ENCODE peak calls at places on chromosomes 6 and 20, in nine cellular contexts. Z is IMR-90; B is foreskin keratinocyte; P is thoracic aorta; S is dorsolateral prefrontal cortex; J is lower lobe of right lung; E is brain microvascular endothelial cell; I is CD8-positive, alpha-beta memory T cell; C is CD8-positive, alpha-beta T cell. N is an unnamed sample. For H3K27me3, the result is how much of the 10 kb centered on the place peaks cover.

GRCh38 chr6:73585566-73586415 is 65.0 kb upstream of the EEF1A1 start:
- DNase-seq in Z (peak), B (peak), P (no peak), S (no peak), J (no peak), E (peak), I (peak), C (peak), N (no peak)

GRCh38 chr6:55758156-55758942 is 117.0 kb downstream of the BMP5 start:
- DNase-seq in Z (peak), B (peak), P (no peak), S (no peak), J (no peak), E (peak), I (no peak), C (no peak), N (no peak)

GRCh38 chr6:76708641-76709331 is 636.3 kb upstream of the IMPG1 start:
- DNase-seq in Z (no peak), B (no peak), P (no peak), S (no peak), J (no peak), E (no peak), I (no peak), C (no peak), N (no peak)

GRCh38 chr6:167015302-167015701 is 16.1 kb downstream of the CEP43 start:
- DNase-seq in Z (no peak), B (no peak), P (no peak), S (no peak), J (no peak), E (no peak), I (no peak), C (no peak), N (no peak)

GRCh38 chr6:1612386-1612893 is 2.7 kb downstream of the FOXC1 start:
- DNase-seq in Z (no peak), B (no peak), P (no peak), S (no peak), J (no peak), E (no peak), I (no peak), C (no peak), N (no peak)

GRCh38 chr6:21522007-21522758 is 71.4 kb upstream of the SOX4 start:
- DNase-seq in Z (no peak), B (no peak), P (no peak), S (no peak), J (no peak), E (no peak), I (no peak), C (no peak), N (no peak)

GRCh38 chr6:159716247-159717086 is 10.8 kb upstream of the WTAP start:
- DNase-seq in Z (peak), B (peak), P (peak), S (no peak), J (no peak), E (peak), I (no peak), C (no peak), N (no peak)

GRCh38 chr6:149366237-149366921 is 33.7 kb upstream of the SUMO4 start:
- DNase-seq in Z (no peak), B (no peak), P (no peak), S (no peak), J (no peak), E (no peak), I (no peak), C (no peak), N (no peak)

GRCh38 chr20:9966966-9967365 is 67.8 kb upstream of the ANKEF1 start:
- DNase-seq in Z (no peak), B (no peak), P (no peak), S (peak), J (no peak), E (no peak), I (no peak), C (no peak), N (no peak)

GRCh38 chr6:166942393-166943168 is 13.8 kb downstream of the RNASET2 start:
- DNase-seq in Z (peak), B (no peak), P (no peak), S (no peak), J (peak), E (no peak), I (no peak), C (no peak), N (no peak)

GRCh38 chr6:26133730-26134129 is 46.5 kb downstream of the HFE start:
- DNase-seq in Z (no peak), B (no peak), P (no peak), S (no peak), J (no peak), E (no peak), I (no peak), C (no peak), N (no peak)

GRCh38 chr6:6516643-6517042 is 71.9 kb upstream of the LY86 start:
- DNase-seq in Z (no peak), B (no peak), P (no peak), S (no peak), J (no peak), E (no peak), I (no peak), C (peak), N (no peak)

GRCh38 chr20:38320221-38320620 is 16.3 kb downstream of the BPI start:
- DNase-seq in Z (no peak), B (no peak), P (no peak), S (no peak), J (no peak), E (peak), I (no peak), C (no peak), N (no peak)

GRCh38 chr6:155090166-155090565 is 95.1 kb downstream of the TIAM2 start:
- DNase-seq in Z (no peak), B (no peak), P (no peak), S (no peak), J (no peak), E (no peak), I (no peak), C (no peak), N (no peak)

GRCh38 chr20:50200482-50201104 is 10.0 kb downstream of the CEBPB start:
- DNase-seq in Z (no peak), B (no peak), P (no peak), S (no peak), J (no peak), E (no peak), I (no peak), C (no peak), N (no peak)

GRCh38 chr6:11172501-11173337 is 59.7 kb downstream of the NEDD9 start:
- DNase-seq in Z (peak), B (peak), P (no peak), S (peak), J (peak), E (peak), I (peak), C (peak), N (peak)

GRCh38 chr6:68196645-68197044 is 438.4 kb upstream of the ADGRB3 start:
- DNase-seq in Z (no peak), B (no peak), P (no peak), S (no peak), J (no peak), E (peak), I (no peak), C (no peak), N (no peak)

GRCh38 chr6:158518196-158519127 is 41.4 kb upstream of the TMEM181 start:
- DNase-seq in Z (peak), B (peak), P (no peak), S (peak), J (no peak), E (peak), I (peak), C (peak), N (no peak)

GRCh38 chr6:15754035-15754705 is 91.3 kb upstream of the DTNBP1 start:
- DNase-seq in Z (peak), B (peak), P (no peak), S (no peak), J (no peak), E (peak), I (no peak), C (no peak), N (no peak)

GRCh38 chr20:16729565-16730460 is at the start of gene SNRPB2:
- DNase-seq in Z (peak), B (peak), P (peak), S (peak), J (peak), E (peak), I (peak), C (peak), N (peak)

GRCh38 chr6:122388945-122389344 is 10.5 kb upstream of the HSF2 start:
- DNase-seq in Z (no peak), B (no peak), P (no peak), S (no peak), J (no peak), E (no peak), I (no peak), C (no peak), N (no peak)

GRCh38 chr20:38805502-38805957 is at the start of gene PPP1R16B:
- DNase-seq in Z (no peak), B (no peak), P (no peak), S (peak), J (peak), E (no peak), I (peak), C (peak), N (peak)

GRCh38 chr6:170224694-170225660 is 65.9 kb downstream of the DLL1 start:
- DNase-seq in Z (peak), B (peak), P (no peak), S (no peak), J (no peak), E (no peak), I (peak), C (no peak), N (peak)

GRCh38 chr6:108667984-108668383 is 107.3 kb downstream of the FOXO3 start:
- DNase-seq in Z (peak), B (no peak), P (no peak), S (no peak), J (no peak), E (peak), I (no peak), C (no peak), N (no peak)

GRCh38 chr6:141764388-141764787 is 368.3 kb upstream of the GJE1 start:
- DNase-seq in Z (no peak), B (no peak), P (no peak), S (no peak), J (no peak), E (no peak), I (no peak), C (no peak), N (no peak)

GRCh38 chr20:48463916-48464315 is 363.9 kb downstream of the PREX1 start:
- DNase-seq in Z (peak), B (peak), P (no peak), S (no peak), J (no peak), E (peak), I (no peak), C (no peak), N (no peak)

GRCh38 chr6:135191508-135192255 is 10.6 kb downstream of the MYB start:
- DNase-seq in Z (no peak), B (no peak), P (no peak), S (no peak), J (no peak), E (no peak), I (no peak), C (no peak), N (no peak)

GRCh38 chr20:60062431-60063336 is 104.5 kb downstream of the CDH26 start:
- DNase-seq in Z (peak), B (no peak), P (no peak), S (peak), J (no peak), E (peak), I (no peak), C (no peak), N (no peak)

GRCh38 chr20:6466065-6466810 is 301.2 kb upstream of the BMP2 start:
- DNase-seq in Z (peak), B (peak), P (no peak), S (no peak), J (no peak), E (peak), I (no peak), C (no peak), N (no peak)

GRCh38 chr20:52382931-52383330 is 191.4 kb upstream of the ZFP64 start:
- DNase-seq in Z (no peak), B (no peak), P (no peak), S (no peak), J (no peak), E (no peak), I (no peak), C (no peak), N (no peak)

GRCh38 chr6:38311201-38311600 is 328.5 kb downstream of the BTBD9 start:
- DNase-seq in Z (no peak), B (no peak), P (no peak), S (no peak), J (no peak), E (no peak), I (no peak), C (no peak), N (no peak)

GRCh38 chr6:33947047-33947446 is 143.2 kb upstream of the MLN start:
- DNase-seq in Z (no peak), B (no peak), P (no peak), S (no peak), J (no peak), E (no peak), I (peak), C (no peak), N (peak)

GRCh38 chr6:118890997-118891790 is 2.8 kb upstream of the ASF1A start:
- DNase-seq in Z (no peak), B (no peak), P (no peak), S (no peak), J (no peak), E (no peak), I (no peak), C (no peak), N (no peak)

GRCh38 chr6:64539917-64540316 is 904.3 kb downstream of the PHF3 start:
- DNase-seq in Z (no peak), B (no peak), P (no peak), S (no peak), J (no peak), E (no peak), I (no peak), C (no peak), N (no peak)

GRCh38 chr20:57698191-57698866 is 11.5 kb downstream of the PMEPA1 start:
- DNase-seq in Z (peak), B (peak), P (peak), S (no peak), J (no peak), E (peak), I (peak), C (peak), N (no peak)

GRCh38 chr20:20555838-20556237 is 156.6 kb downstream of the RALGAPA2 start:
- DNase-seq in Z (no peak), B (no peak), P (no peak), S (no peak), J (no peak), E (no peak), I (no peak), C (no peak), N (no peak)

GRCh38 chr6:131602913-131603312 is 25.1 kb downstream of the MED23 start:
- DNase-seq in Z (peak), B (peak), P (no peak), S (no peak), J (no peak), E (peak), I (no peak), C (no peak), N (no peak)

GRCh38 chr20:5261763-5262162 is 55.0 kb downstream of the PROKR2 start:
- DNase-seq in Z (no peak), B (no peak), P (no peak), S (no peak), J (no peak), E (no peak), I (no peak), C (no peak), N (no peak)
- H3K27me3 ChIP-seq in Z (under half), B (under half), P (under half), S (under half), J (under half), E (under half), I (under half), C (under half), N (under half)

DNA sequence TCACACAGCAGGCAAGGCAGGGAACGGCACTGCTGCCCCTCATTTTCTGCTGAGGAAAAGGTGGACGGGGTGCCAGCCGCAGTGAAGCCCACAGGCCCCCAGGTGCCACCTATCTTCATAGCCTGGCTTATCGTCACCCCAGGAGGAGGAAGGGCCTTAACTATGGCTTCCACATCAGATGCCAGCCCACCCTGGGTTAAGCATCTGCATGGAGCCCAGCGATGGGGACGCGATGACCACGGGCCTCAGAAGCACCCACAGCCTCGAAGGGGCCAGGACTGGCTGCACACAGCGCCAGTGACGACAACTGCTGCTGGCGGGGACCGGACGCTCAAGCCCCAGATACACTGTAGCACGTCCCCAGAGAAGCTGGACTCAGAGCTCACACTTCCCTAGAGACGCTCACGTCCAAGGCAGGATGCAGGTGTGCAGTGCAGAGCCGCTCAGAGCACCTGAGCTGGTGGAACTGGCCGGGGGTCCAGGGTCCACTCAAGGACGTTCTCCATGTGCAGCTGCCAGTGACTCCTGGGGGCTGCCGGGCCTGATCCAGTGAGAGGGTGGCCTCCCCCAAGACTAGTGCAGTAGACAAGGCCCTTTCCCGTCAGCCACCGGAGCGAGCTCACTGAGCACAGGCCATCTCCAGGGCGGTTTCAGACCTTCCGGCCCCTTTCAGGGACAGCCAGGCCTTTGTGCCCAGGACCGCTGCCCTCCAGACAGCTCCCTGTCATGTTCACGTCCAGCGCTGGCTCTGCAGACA is 83.0 kb downstream of the YTHDF1 start:
- DNase-seq in Z (no peak), B (no peak), P (no peak), S (no peak), J (peak), E (no peak), I (peak), C (no peak), N (peak)
- H3K27me3 ChIP-seq in Z (under half), B (under half), P (under half), S (under half), J (under half), E (under half), I (under half), C (under half), N (under half)

DNA sequence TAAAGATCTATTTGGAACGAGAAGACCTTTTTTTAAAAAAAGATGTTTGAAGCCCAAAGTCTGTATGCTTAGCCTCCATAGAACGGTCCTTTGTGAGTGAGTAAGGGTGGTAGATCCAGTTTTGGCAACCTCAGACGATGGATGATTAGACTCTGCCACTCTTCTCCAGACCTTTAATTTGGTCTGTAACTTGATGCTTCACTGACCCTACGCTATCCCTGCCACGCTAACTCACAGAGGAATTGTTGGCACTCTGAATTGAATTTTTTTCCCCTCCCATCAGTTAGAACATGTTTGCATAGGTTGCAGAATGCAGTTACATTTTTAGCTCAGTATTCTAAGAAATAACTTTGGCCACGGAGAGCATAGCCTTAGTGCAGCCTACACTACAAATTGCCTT is 15.8 kb upstream of the DEK start:
- DNase-seq in Z (no peak), B (peak), P (no peak), S (no peak), J (no peak), E (no peak), I (no peak), C (no peak), N (no peak)
- H3K27me3 ChIP-seq in Z (under half), B (under half), P (under half), S (under half), J (under half), E (under half), I (under half), C (under half), N (under half)

DNA sequence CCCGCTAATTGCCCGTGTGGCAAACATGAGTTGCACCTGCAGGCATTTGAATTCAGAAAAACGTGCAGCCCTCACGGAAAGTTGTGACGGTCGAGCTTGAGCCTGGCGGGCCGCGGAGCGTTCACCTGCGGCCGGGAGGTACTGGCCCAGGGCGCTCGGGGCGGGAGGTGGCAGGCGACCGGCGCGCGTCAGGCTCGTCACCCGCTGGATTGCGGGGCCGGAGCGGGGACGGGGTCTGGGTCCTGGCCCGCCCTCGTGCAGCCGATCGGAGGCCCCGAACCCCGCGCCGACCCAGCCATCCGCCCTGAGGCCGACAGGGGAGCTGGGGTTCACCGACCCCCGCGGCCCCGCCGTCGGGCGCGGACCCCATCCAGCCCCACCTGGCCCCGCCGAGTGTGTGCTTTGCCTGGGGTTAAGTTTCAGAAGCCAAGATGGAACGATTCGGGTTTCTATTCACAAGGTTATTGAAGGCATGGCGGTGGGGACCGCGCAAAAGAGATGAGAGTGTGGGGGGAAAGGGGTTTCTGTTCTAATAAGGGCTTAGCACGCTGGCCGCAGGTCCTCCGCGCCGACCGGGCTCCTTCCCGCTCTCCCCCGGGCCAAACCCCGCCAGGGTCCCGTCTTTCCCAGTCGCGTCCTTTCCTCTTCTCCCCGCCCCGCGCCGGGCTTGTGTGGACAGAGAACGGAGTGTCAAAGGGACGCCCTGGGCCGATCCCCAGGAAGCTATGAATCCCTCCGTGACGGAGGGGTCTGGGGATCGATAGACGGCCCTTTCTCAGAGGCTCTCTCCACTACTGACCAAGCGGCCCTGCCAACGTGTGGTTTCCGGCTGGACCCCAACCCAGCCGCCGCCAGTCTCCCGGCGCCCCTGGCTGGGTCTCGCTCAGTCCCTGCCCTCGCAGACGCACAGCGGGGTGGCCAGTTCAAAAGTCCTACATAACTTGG is 1.6 kb upstream of the HEY2 start:
- DNase-seq in Z (no peak), B (no peak), P (no peak), S (peak), J (peak), E (no peak), I (peak), C (peak), N (peak)
- H3K27me3 ChIP-seq in Z (half or more), B (half or more), P (under half), S (under half), J (half or more), E (under half), I (under half), C (under half), N (half or more)

GRCh38 chr20:2750343-2751251 is 49.8 kb downstream of the CPXM1 start:
- DNase-seq in Z (peak), B (peak), P (no peak), S (no peak), J (peak), E (peak), I (no peak), C (no peak), N (peak)
- H3K27me3 ChIP-seq in Z (half or more), B (half or more), P (under half), S (under half), J (under half), E (half or more), I (under half), C (under half), N (under half)

N was measured in upper lobe of right lung.